ENCODE peak calls at places on chromosome 1, in eight cellular contexts. One of them, this sample, is unnamed. For H3K4me1 and H3K9me3, the result is how much of the 10 kb centered on the place peaks cover.

GRCh38 chr1:50231209-50231608 is 122.5 kb downstream of the ELAVL4 start:
- DNase-seq in naive thymus-derived CD4-positive, alpha-beta T cell: no peak
- DNase-seq in heart left ventricle: no peak
- DNase-seq in SK-N-SH: peak
- DNase-seq in neural progenitor cell: no peak
- DNase-seq in stomach: no peak
- DNase-seq in mammary epithelial cell: no peak
- DNase-seq in left ventricle myocardium inferior: no peak
- DNase-seq in this sample: no peak

GRCh38 chr1:168235548-168235885 is 9.7 kb downstream of the SFT2D2 start:
- DNase-seq in SK-N-SH: no peak
- DNase-seq in neural progenitor cell: no peak
- DNase-seq in mammary epithelial cell: no peak
- DNase-seq in stomach: no peak
- DNase-seq in left ventricle myocardium inferior: no peak
- DNase-seq in naive thymus-derived CD4-positive, alpha-beta T cell: no peak
- DNase-seq in heart left ventricle: no peak
- DNase-seq in this sample: no peak

GRCh38 chr1:241615043-241615974 is 24.9 kb downstream of the CHML start:
- DNase-seq in mammary epithelial cell: no peak
- DNase-seq in neural progenitor cell: no peak
- DNase-seq in left ventricle myocardium inferior: no peak
- DNase-seq in SK-N-SH: no peak
- DNase-seq in stomach: peak
- DNase-seq in heart left ventricle: no peak
- DNase-seq in naive thymus-derived CD4-positive, alpha-beta T cell: no peak
- DNase-seq in this sample: no peak

GRCh38 chr1:57122031-57122430 is 156.2 kb upstream of the C8B start:
- DNase-seq in neural progenitor cell: no peak
- DNase-seq in naive thymus-derived CD4-positive, alpha-beta T cell: no peak
- DNase-seq in heart left ventricle: no peak
- DNase-seq in stomach: no peak
- DNase-seq in SK-N-SH: no peak
- DNase-seq in mammary epithelial cell: no peak
- DNase-seq in left ventricle myocardium inferior: no peak
- DNase-seq in this sample: no peak

GRCh38 chr1:59908084-59908483 is 18.5 kb downstream of the CYP2J2 start:
- DNase-seq in SK-N-SH: no peak
- DNase-seq in heart left ventricle: no peak
- DNase-seq in stomach: no peak
- DNase-seq in neural progenitor cell: no peak
- DNase-seq in naive thymus-derived CD4-positive, alpha-beta T cell: no peak
- DNase-seq in mammary epithelial cell: no peak
- DNase-seq in left ventricle myocardium inferior: no peak
- DNase-seq in this sample: no peak

GRCh38 chr1:34988581-34988980 is 3.4 kb upstream of the TMEM35B start:
- DNase-seq in heart left ventricle: no peak
- DNase-seq in SK-N-SH: no peak
- DNase-seq in neural progenitor cell: no peak
- DNase-seq in mammary epithelial cell: no peak
- DNase-seq in naive thymus-derived CD4-positive, alpha-beta T cell: no peak
- DNase-seq in stomach: no peak
- DNase-seq in left ventricle myocardium inferior: no peak
- DNase-seq in this sample: no peak

GRCh38 chr1:55692721-55693120 is 477.6 kb upstream of the USP24 start:
- DNase-seq in left ventricle myocardium inferior: no peak
- DNase-seq in SK-N-SH: no peak
- DNase-seq in stomach: no peak
- DNase-seq in naive thymus-derived CD4-positive, alpha-beta T cell: no peak
- DNase-seq in mammary epithelial cell: no peak
- DNase-seq in heart left ventricle: no peak
- DNase-seq in neural progenitor cell: no peak
- DNase-seq in this sample: no peak

GRCh38 chr1:94024109-94024792 is 96.7 kb downstream of the ABCA4 start:
- DNase-seq in neural progenitor cell: no peak
- DNase-seq in mammary epithelial cell: no peak
- DNase-seq in heart left ventricle: no peak
- DNase-seq in left ventricle myocardium inferior: no peak
- DNase-seq in naive thymus-derived CD4-positive, alpha-beta T cell: no peak
- DNase-seq in SK-N-SH: no peak
- DNase-seq in stomach: no peak
- DNase-seq in this sample: no peak

GRCh38 chr1:41890841-41891311 is 27.8 kb downstream of the HIVEP3 start:
- DNase-seq in stomach: peak
- DNase-seq in mammary epithelial cell: peak
- DNase-seq in SK-N-SH: peak
- DNase-seq in left ventricle myocardium inferior: peak
- DNase-seq in neural progenitor cell: no peak
- DNase-seq in naive thymus-derived CD4-positive, alpha-beta T cell: no peak
- DNase-seq in heart left ventricle: peak
- DNase-seq in this sample: no peak

GRCh38 chr1:214420833-214421232 is 130.6 kb downstream of the PTPN14 start:
- DNase-seq in mammary epithelial cell: no peak
- DNase-seq in neural progenitor cell: no peak
- DNase-seq in stomach: no peak
- DNase-seq in SK-N-SH: no peak
- DNase-seq in naive thymus-derived CD4-positive, alpha-beta T cell: no peak
- DNase-seq in left ventricle myocardium inferior: no peak
- DNase-seq in heart left ventricle: no peak
- DNase-seq in this sample: no peak

GRCh38 chr1:214420341-214420740 is 131.1 kb downstream of the PTPN14 start:
- DNase-seq in neural progenitor cell: no peak
- DNase-seq in mammary epithelial cell: peak
- DNase-seq in stomach: no peak
- DNase-seq in SK-N-SH: no peak
- DNase-seq in left ventricle myocardium inferior: no peak
- DNase-seq in heart left ventricle: no peak
- DNase-seq in naive thymus-derived CD4-positive, alpha-beta T cell: no peak
- DNase-seq in this sample: no peak

GRCh38 chr1:214425101-214425500 is 126.3 kb downstream of the PTPN14 start:
- DNase-seq in naive thymus-derived CD4-positive, alpha-beta T cell: no peak
- DNase-seq in left ventricle myocardium inferior: no peak
- DNase-seq in neural progenitor cell: no peak
- DNase-seq in mammary epithelial cell: peak
- DNase-seq in SK-N-SH: no peak
- DNase-seq in stomach: no peak
- DNase-seq in heart left ventricle: no peak
- DNase-seq in this sample: no peak

GRCh38 chr1:214422137-214422671 is 129.2 kb downstream of the PTPN14 start:
- DNase-seq in heart left ventricle: no peak
- DNase-seq in neural progenitor cell: no peak
- DNase-seq in naive thymus-derived CD4-positive, alpha-beta T cell: no peak
- DNase-seq in mammary epithelial cell: peak
- DNase-seq in SK-N-SH: no peak
- DNase-seq in stomach: no peak
- DNase-seq in left ventricle myocardium inferior: no peak
- DNase-seq in this sample: no peak

GRCh38 chr1:214423045-214423444 is 128.4 kb downstream of the PTPN14 start:
- DNase-seq in left ventricle myocardium inferior: no peak
- DNase-seq in neural progenitor cell: no peak
- DNase-seq in heart left ventricle: no peak
- DNase-seq in stomach: no peak
- DNase-seq in naive thymus-derived CD4-positive, alpha-beta T cell: no peak
- DNase-seq in mammary epithelial cell: no peak
- DNase-seq in SK-N-SH: no peak
- DNase-seq in this sample: no peak
- H3K4me1 ChIP-seq in left ventricle myocardium inferior: half or more
- H3K4me1 ChIP-seq in neural progenitor cell: under half
- H3K4me1 ChIP-seq in heart left ventricle: under half
- H3K4me1 ChIP-seq in stomach: under half
- H3K4me1 ChIP-seq in naive thymus-derived CD4-positive, alpha-beta T cell: under half
- H3K4me1 ChIP-seq in mammary epithelial cell: half or more
- H3K4me1 ChIP-seq in SK-N-SH: under half
- H3K4me1 ChIP-seq in this sample: under half

GRCh38 chr1:76158126-76158525 is 83.6 kb downstream of the ST6GALNAC3 start:
- DNase-seq in left ventricle myocardium inferior: no peak
- DNase-seq in SK-N-SH: no peak
- DNase-seq in heart left ventricle: no peak
- DNase-seq in stomach: no peak
- DNase-seq in naive thymus-derived CD4-positive, alpha-beta T cell: no peak
- DNase-seq in neural progenitor cell: no peak
- DNase-seq in mammary epithelial cell: no peak
- DNase-seq in this sample: no peak

GRCh38 chr1:76153856-76154212 is 79.3 kb downstream of the ST6GALNAC3 start:
- DNase-seq in heart left ventricle: no peak
- DNase-seq in neural progenitor cell: peak
- DNase-seq in naive thymus-derived CD4-positive, alpha-beta T cell: no peak
- DNase-seq in SK-N-SH: no peak
- DNase-seq in left ventricle myocardium inferior: no peak
- DNase-seq in mammary epithelial cell: no peak
- DNase-seq in stomach: no peak
- DNase-seq in this sample: no peak

GRCh38 chr1:76160225-76160624 is 85.7 kb downstream of the ST6GALNAC3 start:
- DNase-seq in left ventricle myocardium inferior: no peak
- DNase-seq in mammary epithelial cell: no peak
- DNase-seq in naive thymus-derived CD4-positive, alpha-beta T cell: no peak
- DNase-seq in stomach: no peak
- DNase-seq in heart left ventricle: no peak
- DNase-seq in SK-N-SH: no peak
- DNase-seq in neural progenitor cell: no peak
- DNase-seq in this sample: no peak

GRCh38 chr1:76156987-76157386 is 82.4 kb downstream of the ST6GALNAC3 start:
- DNase-seq in neural progenitor cell: no peak
- DNase-seq in stomach: no peak
- DNase-seq in naive thymus-derived CD4-positive, alpha-beta T cell: no peak
- DNase-seq in mammary epithelial cell: no peak
- DNase-seq in heart left ventricle: no peak
- DNase-seq in SK-N-SH: no peak
- DNase-seq in left ventricle myocardium inferior: no peak
- DNase-seq in this sample: no peak

DNA sequence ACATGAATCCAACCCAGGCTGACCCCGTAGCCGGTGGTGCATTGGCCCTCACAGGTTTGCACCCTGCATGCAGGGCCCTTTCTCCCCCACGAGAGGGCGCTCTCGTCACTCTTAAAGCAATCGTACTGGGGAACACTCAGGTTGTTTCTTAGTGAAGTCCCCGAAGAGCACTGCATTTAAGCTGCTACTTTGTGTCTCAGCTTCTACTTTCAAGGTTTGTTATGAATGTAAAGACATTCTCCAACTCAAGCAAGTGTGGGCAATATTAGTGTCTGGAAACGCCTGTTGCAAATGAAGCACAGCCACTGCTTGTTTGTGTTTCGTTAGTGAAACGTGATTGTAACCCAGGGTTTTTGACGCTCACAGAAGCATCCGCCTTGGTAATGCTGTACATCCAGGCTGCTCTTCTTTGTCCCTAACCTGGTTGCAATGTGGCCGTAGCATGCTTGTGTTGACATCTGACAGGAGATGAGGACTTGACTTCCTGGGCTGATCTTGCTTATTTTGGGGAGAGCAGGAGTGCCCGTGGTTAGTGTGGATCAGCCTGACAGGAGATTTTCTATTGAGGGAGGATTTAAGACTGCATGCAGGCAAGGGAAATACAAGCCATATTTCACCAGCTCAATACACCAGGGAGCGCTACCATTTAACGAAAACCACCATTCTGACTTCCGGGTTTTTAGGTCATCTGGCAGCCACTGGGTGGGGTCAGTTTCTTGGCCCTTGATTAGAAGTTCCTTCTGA is 79.8 kb downstream of the ST6GALNAC3 start:
- DNase-seq in naive thymus-derived CD4-positive, alpha-beta T cell: peak
- DNase-seq in mammary epithelial cell: peak
- DNase-seq in neural progenitor cell: peak
- DNase-seq in SK-N-SH: peak
- DNase-seq in heart left ventricle: peak
- DNase-seq in left ventricle myocardium inferior: peak
- DNase-seq in stomach: peak
- DNase-seq in this sample: peak
- H3K4me3 ChIP-seq in naive thymus-derived CD4-positive, alpha-beta T cell: peak
- H3K4me3 ChIP-seq in mammary epithelial cell: peak
- H3K4me3 ChIP-seq in neural progenitor cell: peak
- H3K4me3 ChIP-seq in SK-N-SH: peak
- H3K4me3 ChIP-seq in heart left ventricle: peak
- H3K4me3 ChIP-seq in left ventricle myocardium inferior: peak
- H3K4me3 ChIP-seq in stomach: peak
- H3K4me3 ChIP-seq in this sample: no peak

GRCh38 chr1:45116340-45116739 is 90.1 kb downstream of the ZSWIM5 start:
- DNase-seq in SK-N-SH: no peak
- DNase-seq in stomach: no peak
- DNase-seq in left ventricle myocardium inferior: no peak
- DNase-seq in heart left ventricle: no peak
- DNase-seq in naive thymus-derived CD4-positive, alpha-beta T cell: peak
- DNase-seq in neural progenitor cell: no peak
- DNase-seq in mammary epithelial cell: no peak
- DNase-seq in this sample: no peak
- H3K9me3 ChIP-seq in SK-N-SH: under half
- H3K9me3 ChIP-seq in stomach: under half
- H3K9me3 ChIP-seq in left ventricle myocardium inferior: under half
- H3K9me3 ChIP-seq in heart left ventricle: under half
- H3K9me3 ChIP-seq in naive thymus-derived CD4-positive, alpha-beta T cell: under half
- H3K9me3 ChIP-seq in neural progenitor cell: under half
- H3K9me3 ChIP-seq in mammary epithelial cell: under half
- H3K9me3 ChIP-seq in this sample: under half

DNA sequence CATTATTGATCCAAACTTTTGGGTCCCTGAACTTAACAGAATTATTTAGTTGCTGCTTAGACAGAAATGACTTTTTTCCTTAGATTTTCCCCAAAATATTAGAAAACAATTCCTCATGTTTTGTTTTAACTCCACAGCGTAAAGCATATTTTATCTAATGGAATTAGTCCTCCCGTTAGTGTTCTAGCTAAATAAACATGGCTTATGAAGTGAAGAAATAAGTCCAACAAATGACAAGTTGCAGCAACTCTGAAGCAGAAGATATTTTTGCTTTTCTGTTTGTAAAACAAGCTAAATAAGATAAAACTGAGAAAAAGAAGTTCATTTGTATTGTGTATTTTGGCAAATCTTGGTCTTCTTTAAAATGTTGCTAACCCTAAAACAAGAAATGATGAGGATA is 12.3 kb downstream of the NFIA start:
- DNase-seq in neural progenitor cell: no peak
- DNase-seq in left ventricle myocardium inferior: no peak
- DNase-seq in mammary epithelial cell: no peak
- DNase-seq in heart left ventricle: no peak
- DNase-seq in stomach: no peak
- DNase-seq in naive thymus-derived CD4-positive, alpha-beta T cell: no peak
- DNase-seq in SK-N-SH: no peak
- DNase-seq in this sample: no peak
- H3K4me1 ChIP-seq in neural progenitor cell: under half
- H3K4me1 ChIP-seq in left ventricle myocardium inferior: half or more
- H3K4me1 ChIP-seq in mammary epithelial cell: under half
- H3K4me1 ChIP-seq in heart left ventricle: half or more
- H3K4me1 ChIP-seq in stomach: under half
- H3K4me1 ChIP-seq in naive thymus-derived CD4-positive, alpha-beta T cell: under half
- H3K4me1 ChIP-seq in SK-N-SH: under half
- H3K4me1 ChIP-seq in this sample: under half

GRCh38 chr1:29082519-29082918 is 41.2 kb downstream of the TMEM200B start:
- DNase-seq in left ventricle myocardium inferior: no peak
- DNase-seq in SK-N-SH: no peak
- DNase-seq in naive thymus-derived CD4-positive, alpha-beta T cell: no peak
- DNase-seq in mammary epithelial cell: no peak
- DNase-seq in neural progenitor cell: no peak
- DNase-seq in heart left ventricle: no peak
- DNase-seq in stomach: no peak
- DNase-seq in this sample: no peak
- H3K4me3 ChIP-seq in left ventricle myocardium inferior: no peak
- H3K4me3 ChIP-seq in SK-N-SH: no peak
- H3K4me3 ChIP-seq in naive thymus-derived CD4-positive, alpha-beta T cell: no peak
- H3K4me3 ChIP-seq in mammary epithelial cell: no peak
- H3K4me3 ChIP-seq in neural progenitor cell: no peak
- H3K4me3 ChIP-seq in heart left ventricle: no peak
- H3K4me3 ChIP-seq in stomach: no peak
- H3K4me3 ChIP-seq in this sample: no peak

GRCh38 chr1:173175514-173176146 is 31.5 kb downstream of the TNFSF4 start:
- DNase-seq in neural progenitor cell: no peak
- DNase-seq in SK-N-SH: no peak
- DNase-seq in left ventricle myocardium inferior: no peak
- DNase-seq in mammary epithelial cell: no peak
- DNase-seq in stomach: no peak
- DNase-seq in heart left ventricle: no peak
- DNase-seq in naive thymus-derived CD4-positive, alpha-beta T cell: no peak
- DNase-seq in this sample: no peak
- H3K9me3 ChIP-seq in neural progenitor cell: under half
- H3K9me3 ChIP-seq in SK-N-SH: under half
- H3K9me3 ChIP-seq in left ventricle myocardium inferior: under half
- H3K9me3 ChIP-seq in mammary epithelial cell: under half
- H3K9me3 ChIP-seq in stomach: under half
- H3K9me3 ChIP-seq in heart left ventricle: under half
- H3K9me3 ChIP-seq in naive thymus-derived CD4-positive, alpha-beta T cell: under half
- H3K9me3 ChIP-seq in this sample: under half